ENCODE peak calls at places on chromosome 7, in four cellular contexts. U is mucosa of descending colon, Y is endothelial cell, G is left lung. E is an unnamed sample.

GRCh38 chr7:32336726-32337125 is 153.5 kb downstream of the LSM5 start:
- DNase-seq in G (no peak), U (no peak), Y (no peak), E (no peak)

GRCh38 chr7:27132978-27133377 is 2.4 kb upstream of the HOXA4 start:
- DNase-seq in U (no peak), G (no peak), Y (no peak), E (no peak)

GRCh38 chr7:94394399-94395140 is at the start of gene COL1A2:
- DNase-seq in G (peak), U (peak), Y (peak), E (peak)

GRCh38 chr7:50347693-50348092 is 43.2 kb downstream of the IKZF1 start:
- DNase-seq in Y (no peak), U (no peak), G (no peak), E (no peak)

GRCh38 chr7:94781236-94781635 is 125.3 kb upstream of the SGCE start:
- DNase-seq in Y (no peak), U (no peak), G (no peak), E (no peak)

GRCh38 chr7:8177109-8177933 is 84.6 kb downstream of the ICA1 start:
- DNase-seq in G (no peak), Y (no peak), U (no peak), E (peak)

GRCh38 chr7:127667017-127667670 is 15.2 kb downstream of the SND1 start:
- DNase-seq in G (no peak), U (no peak), Y (no peak), E (no peak)

GRCh38 chr7:101624246-101625000 is 4.7 kb downstream of the MYL10 start:
- DNase-seq in Y (no peak), U (no peak), G (no peak), E (no peak)

GRCh38 chr7:151707757-151708156 is 169.2 kb downstream of the PRKAG2 start:
- DNase-seq in Y (no peak), G (no peak), U (no peak), E (no peak)

GRCh38 chr7:12719978-12720377 is 32.5 kb downstream of the ARL4A start:
- DNase-seq in Y (no peak), G (no peak), U (no peak), E (no peak)

GRCh38 chr7:76278540-76278939 is 23.9 kb upstream of the HSPB1 start:
- DNase-seq in Y (no peak), G (no peak), U (no peak), E (no peak)

GRCh38 chr7:114647518-114647917 is 232.9 kb downstream of the FOXP2 start:
- DNase-seq in G (no peak), U (no peak), Y (no peak), E (no peak)

GRCh38 chr7:50304158-50304910 is at the start of gene IKZF1:
- DNase-seq in U (peak), Y (peak), G (peak), E (peak)

GRCh38 chr7:47571355-47572100 is 10.4 kb downstream of the TNS3 start:
- DNase-seq in Y (no peak), G (peak), U (peak), E (no peak)

GRCh38 chr7:134427896-134428295 is 31.0 kb downstream of the AKR1B1 start:
- DNase-seq in G (no peak), Y (no peak), U (no peak), E (no peak)

GRCh38 chr7:151416921-151417320 is 7.1 kb upstream of the WDR86 start:
- DNase-seq in Y (no peak), G (no peak), U (no peak), E (no peak)

GRCh38 chr7:111014074-111014473 is 76.9 kb upstream of the LRRN3 start:
- DNase-seq in U (no peak), G (peak), Y (no peak), E (no peak)

GRCh38 chr7:1460757-1461639 is 1.7 kb upstream of the MICALL2 start:
- DNase-seq in G (peak), U (peak), Y (no peak), E (peak)

GRCh38 chr7:51346136-51346535 is 29.5 kb upstream of the COBL start:
- DNase-seq in U (no peak), G (no peak), Y (no peak), E (no peak)

GRCh38 chr7:71886066-71886465 is 526.1 kb downstream of the CALN1 start:
- DNase-seq in Y (no peak), U (no peak), G (no peak), E (no peak)

GRCh38 chr7:130875265-130875741 is 141.3 kb upstream of the KLF14 start:
- DNase-seq in U (peak), G (no peak), Y (peak), E (peak)

GRCh38 chr7:133746847-133747246 is 380.3 kb upstream of the LRGUK start:
- DNase-seq in Y (no peak), U (no peak), G (no peak), E (no peak)

GRCh38 chr7:6256709-6257535 is 15.5 kb downstream of the CYTH3 start:
- DNase-seq in U (no peak), Y (no peak), G (peak), E (peak)

GRCh38 chr7:157612664-157613561 is 276.1 kb downstream of the DNAJB6 start:
- DNase-seq in Y (no peak), U (peak), G (no peak), E (peak)

GRCh38 chr7:75546272-75547015 is 54.3 kb downstream of the SPDYE5 start:
- DNase-seq in G (no peak), Y (no peak), U (no peak), E (no peak)

GRCh38 chr7:114825423-114825951 is 96.4 kb upstream of the MDFIC start:
- DNase-seq in U (no peak), Y (no peak), G (no peak), E (no peak)

GRCh38 chr7:44292876-44293560 is 32.4 kb downstream of the CAMK2B start:
- DNase-seq in U (peak), Y (no peak), G (peak), E (peak)

GRCh38 chr7:86908948-86909347 is 150.5 kb downstream of the ELAPOR2 start:
- DNase-seq in G (no peak), U (no peak), Y (peak), E (no peak)

GRCh38 chr7:95478139-95479037 is 7.4 kb upstream of the ASB4 start:
- DNase-seq in U (peak), G (no peak), Y (peak), E (no peak)

GRCh38 chr7:47375590-47375989 is 206.3 kb downstream of the TNS3 start:
- DNase-seq in U (no peak), Y (no peak), G (no peak), E (no peak)

GRCh38 chr7:110856704-110857103 is 234.2 kb upstream of the LRRN3 start:
- DNase-seq in U (no peak), G (no peak), Y (no peak), E (no peak)

GRCh38 chr7:20107582-20107981 is 109.6 kb downstream of the MACC1 start:
- DNase-seq in Y (no peak), U (no peak), G (no peak), E (no peak)

GRCh38 chr7:155850730-155851678 is 38.7 kb upstream of the SHH start:
- DNase-seq in U (no peak), G (no peak), Y (no peak), E (no peak)

DNA sequence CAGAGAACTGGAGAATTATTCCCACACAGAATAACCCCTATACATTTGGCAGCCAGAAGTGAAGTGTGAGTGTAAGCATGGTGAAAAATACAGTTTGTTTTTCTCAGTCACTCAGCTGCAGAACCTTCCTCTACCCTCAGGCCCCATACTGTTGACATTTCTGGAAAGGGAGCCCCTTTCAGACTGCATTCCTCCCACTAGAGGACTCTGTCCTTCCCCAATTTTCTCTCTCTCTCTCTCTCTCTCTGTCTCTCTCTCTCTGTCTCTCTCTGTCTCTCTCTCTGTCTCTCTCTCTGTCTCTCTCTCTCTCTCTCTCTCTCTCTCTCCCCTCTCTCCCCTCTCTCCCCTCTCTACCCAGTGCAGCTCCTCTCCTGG is 86.8 kb upstream of the STEAP1B start:
- DNase-seq in Y (no peak), U (no peak), G (no peak), E (no peak)
- TF ChIP-seq CTCF in Y (no peak), U (no peak), G (no peak), E (no peak)

GRCh38 chr7:30682131-30683083 is at the start of gene CRHR2:
- DNase-seq in G (no peak), Y (peak), U (no peak), E (peak)
- TF ChIP-seq CTCF in G (no peak), Y (peak), U (no peak), E (no peak)

DNA sequence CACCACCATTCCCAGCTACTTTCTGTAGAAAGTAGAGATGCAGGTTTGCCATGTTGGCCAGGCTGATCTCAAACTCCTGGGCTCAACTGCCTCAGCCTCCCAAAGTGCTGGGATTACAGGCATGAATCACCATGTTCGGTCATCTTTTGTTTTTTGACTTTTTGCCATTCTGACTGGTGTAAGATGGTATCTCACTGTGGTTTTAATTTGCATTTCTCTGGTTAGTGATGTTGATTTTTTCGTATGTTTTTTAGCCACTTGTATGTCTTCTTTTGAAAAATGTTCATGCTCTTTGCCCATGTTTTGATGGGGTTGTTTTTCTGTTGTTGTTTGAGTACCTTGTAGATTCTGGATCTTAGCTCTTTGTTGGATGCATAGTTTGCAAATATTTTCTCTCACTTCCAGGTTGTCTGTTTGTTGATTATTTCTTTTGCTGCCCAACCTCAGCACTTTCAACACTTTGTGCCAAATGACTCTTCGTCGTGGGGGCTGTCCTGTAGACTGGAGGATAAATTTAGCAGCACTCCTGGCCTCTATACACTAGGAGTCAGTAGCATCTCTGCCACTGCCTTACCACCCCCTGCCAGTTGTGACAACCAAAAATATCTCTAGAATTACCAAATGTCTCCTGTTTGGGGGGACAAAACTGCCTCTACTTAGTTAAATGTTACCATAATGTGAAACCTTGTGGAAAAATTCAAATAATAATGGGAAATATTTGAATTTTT is 6.5 kb upstream of the CPED1 start:
- DNase-seq in U (no peak), G (no peak), Y (no peak), E (no peak)
- TF ChIP-seq CTCF in U (no peak), G (no peak), Y (no peak), E (no peak)

DNA sequence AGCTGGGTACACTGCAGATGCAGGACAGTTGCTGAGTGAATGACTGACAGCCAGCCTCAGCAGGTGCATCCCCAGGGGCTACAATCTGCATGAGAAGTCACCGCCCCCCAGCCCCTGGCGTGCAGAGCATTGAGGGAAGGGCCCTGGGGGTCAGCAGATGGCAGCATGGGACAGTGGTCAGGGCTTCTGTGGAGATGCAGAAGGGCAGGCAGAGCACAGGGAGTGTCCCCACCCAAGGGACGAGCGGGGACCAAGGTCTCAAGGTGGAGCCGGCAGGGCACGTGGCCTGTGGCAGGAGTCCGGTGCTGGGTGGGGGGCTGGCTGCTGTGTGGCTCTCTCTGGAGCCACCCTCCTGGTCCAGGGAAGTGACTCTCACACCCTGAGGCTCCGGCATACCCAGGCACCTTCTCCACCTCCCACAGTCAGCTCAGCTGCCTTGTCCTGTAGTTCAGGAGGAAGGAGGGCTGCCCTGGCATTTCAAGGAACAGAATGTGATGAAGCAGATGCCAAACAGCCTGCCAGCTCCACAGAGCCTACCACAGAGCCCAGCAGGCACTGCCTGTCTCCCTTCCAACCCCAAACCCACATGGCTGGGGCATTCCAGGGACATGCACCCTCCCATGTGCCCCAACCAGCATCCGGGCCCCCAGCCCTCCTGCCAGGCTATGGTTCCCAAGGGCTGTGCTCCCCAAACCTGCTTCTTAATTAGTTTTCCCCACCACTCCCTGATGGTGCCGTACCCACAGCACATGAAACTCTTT is 114.5 kb downstream of the TMEM130 start:
- DNase-seq in G (no peak), U (no peak), Y (no peak), E (no peak)
- TF ChIP-seq CTCF in G (no peak), U (no peak), Y (no peak), E (peak)

GRCh38 chr7:35725280-35725680 is 30.3 kb upstream of the HERPUD2 start:
- DNase-seq in G (no peak), U (peak), Y (no peak), E (peak)

GRCh38 chr7:35720849-35721248 is 25.9 kb upstream of the HERPUD2 start:
- DNase-seq in U (no peak), G (no peak), Y (no peak), E (no peak)

GRCh38 chr7:35721288-35721687 is 26.4 kb upstream of the HERPUD2 start:
- DNase-seq in G (no peak), Y (no peak), U (no peak), E (no peak)

GRCh38 chr7:35722054-35722849 is 27.3 kb upstream of the HERPUD2 start:
- DNase-seq in U (no peak), G (no peak), Y (no peak), E (no peak)

DNA sequence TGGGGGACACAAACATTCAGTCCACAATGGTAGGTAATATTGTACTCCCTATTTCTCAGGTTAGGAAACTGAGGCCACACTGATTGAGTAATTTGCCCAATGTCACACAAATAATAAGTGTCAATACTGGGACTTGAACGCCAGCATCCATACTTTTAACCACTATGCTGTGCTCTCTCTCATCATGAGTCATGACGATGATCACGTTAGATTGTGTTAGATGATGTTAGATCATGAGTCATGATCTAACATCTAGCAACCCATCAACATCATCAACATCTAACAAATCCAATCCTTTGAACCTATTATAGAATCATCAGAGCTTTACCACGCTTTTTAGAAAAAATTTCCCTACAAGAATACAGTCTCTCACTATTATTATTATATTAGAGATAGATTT is 28.1 kb upstream of the HERPUD2 start:
- DNase-seq in G (no peak), Y (no peak), U (no peak), E (no peak)
- TF ChIP-seq CTCF in G (no peak), Y (no peak), U (no peak), E (no peak)

DNA sequence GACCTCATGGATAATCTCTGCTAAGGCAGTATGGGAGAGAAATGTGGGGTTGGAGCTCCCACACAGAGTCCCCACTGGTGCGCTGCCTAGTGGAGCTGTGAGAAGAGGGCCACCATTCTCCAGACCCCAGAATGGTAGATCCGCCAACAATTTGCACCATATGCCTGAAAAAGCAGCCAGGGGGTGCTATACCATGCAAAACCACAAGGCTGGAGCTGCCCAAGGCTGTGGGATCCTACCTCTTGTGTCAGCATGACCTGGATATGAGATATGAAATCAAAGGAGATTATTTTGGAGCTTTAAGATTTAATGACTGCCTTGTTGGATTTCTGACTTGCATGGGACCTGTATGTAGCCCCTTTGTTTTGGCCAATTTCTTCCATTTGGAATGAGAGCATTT is 27.0 kb upstream of the SAMD9L start:
- DNase-seq in G (no peak), U (no peak), Y (no peak), E (no peak)
- TF ChIP-seq CTCF in G (no peak), U (no peak), Y (no peak), E (no peak)

DNA sequence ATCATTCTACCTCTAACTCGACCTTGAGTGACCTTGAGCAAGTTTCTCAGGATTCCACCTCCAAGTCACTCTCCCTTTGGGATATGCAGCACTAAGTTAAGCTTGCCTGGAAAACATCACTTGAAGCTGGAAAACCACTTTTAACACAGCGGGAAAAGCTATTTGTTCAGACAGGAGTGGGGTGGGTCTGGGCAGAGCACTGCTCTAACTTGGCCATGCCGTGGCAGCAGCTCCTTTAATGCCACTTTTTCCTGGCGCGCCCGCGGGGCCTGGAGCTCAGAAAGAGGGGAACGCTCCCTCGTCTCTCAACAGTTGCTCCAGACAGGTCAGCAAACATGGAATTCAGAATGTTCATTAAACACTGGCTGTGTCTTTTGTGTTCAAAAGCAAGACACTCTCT is 35.4 kb downstream of the EGFR start:
- DNase-seq in Y (no peak), U (no peak), G (no peak), E (no peak)
- TF ChIP-seq CTCF in Y (no peak), U (no peak), G (no peak), E (no peak)

DNA sequence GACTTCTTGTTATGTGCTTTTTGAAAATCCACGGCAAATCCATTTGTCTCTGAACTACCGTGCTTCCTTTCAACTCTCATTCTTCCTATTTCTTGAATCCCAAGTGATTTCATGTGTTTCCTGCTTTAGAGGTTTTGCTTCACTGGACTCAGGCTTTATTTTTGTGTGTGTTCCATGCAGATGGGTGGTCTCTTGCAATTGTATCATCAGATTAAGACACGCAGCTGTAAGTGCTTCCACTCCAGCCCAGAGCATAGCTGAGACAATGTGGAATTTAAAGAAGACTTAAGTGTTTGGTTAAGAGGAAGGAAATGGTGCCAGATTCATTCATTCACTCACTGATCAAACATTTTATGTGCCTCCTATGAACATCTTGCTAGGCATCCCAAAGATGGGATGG is 46.3 kb upstream of the LRRC17 start:
- DNase-seq in U (no peak), G (no peak), Y (no peak), E (no peak)
- TF ChIP-seq CTCF in U (no peak), G (no peak), Y (no peak), E (no peak)

GRCh38 chr7:106029941-106030340 is 66.9 kb downstream of the CDHR3 start:
- DNase-seq in G (no peak), Y (no peak), U (no peak), E (no peak)
- TF ChIP-seq CTCF in G (no peak), Y (no peak), U (no peak), E (no peak)

E was measured in GM20000.